ENCODE peak calls at places on chromosomes 5 and 9, in nine cellular contexts. R is GM23338, P is HepG2, E is SK-N-SH, M is HCT116, H is Panc1, D is HL-60, G is GM12878, T is K562. F is an unnamed sample.
A peak's percentile ranks its signal among the peaks of the same experiment; 100 is the strongest.

GRCh38 chr5:34674226-34674625 is 18.1 kb downstream of the RAI14 start:
- DNase-seq in R (no peak), P (no peak), E (no peak), M (no peak), H (no peak), D (no peak), G (no peak), T (no peak), F (no peak)

GRCh38 chr5:170572453-170572852 is 68.6 kb downstream of the KCNIP1 start:
- DNase-seq in R (no peak), P (no peak), E (no peak), M (no peak), H (no peak), D (no peak), G (peak; percentile 25), T (no peak), F (peak; percentile 3)

GRCh38 chr5:77491783-77492652 is at the start of gene WDR41:
- DNase-seq in R (peak; percentile 89), P (peak; percentile 72), E (peak; percentile 96), M (peak; percentile 85), H (peak; percentile 80), D (peak; percentile 55), G (peak; percentile 85), T (peak; percentile 92), F (peak; percentile 78)

GRCh38 chr9:11328326-11328725 is 715.5 kb upstream of the PTPRD start:
- DNase-seq in R (no peak), P (no peak), E (no peak), M (no peak), H (no peak), D (no peak), G (no peak), T (no peak), F (no peak)

GRCh38 chr9:70747335-70747734 is 332.9 kb upstream of the KLF9 start:
- DNase-seq in R (no peak), P (no peak), E (no peak), M (no peak), H (no peak), D (no peak), G (no peak), T (no peak), F (no peak)

GRCh38 chr9:16579872-16580432 is 290.5 kb downstream of the BNC2 start:
- DNase-seq in R (no peak), P (no peak), E (no peak), M (no peak), H (no peak), D (no peak), G (no peak), T (no peak), F (no peak)

GRCh38 chr5:108418172-108418571 is 36.3 kb upstream of the FBXL17 start:
- DNase-seq in R (no peak), P (no peak), E (no peak), M (no peak), H (no peak), D (no peak), G (no peak), T (no peak), F (no peak)

GRCh38 chr9:7360513-7360912 is 439.1 kb downstream of the DMAC1 start:
- DNase-seq in R (peak; percentile 74), P (no peak), E (no peak), M (no peak), H (no peak), D (no peak), G (no peak), T (no peak), F (no peak)

GRCh38 chr9:70121818-70122436 is 78.3 kb downstream of the MAMDC2 start:
- DNase-seq in R (no peak), P (no peak), E (no peak), M (no peak), H (no peak), D (no peak), G (no peak), T (no peak), F (no peak)

GRCh38 chr5:119613937-119614336 is 15.4 kb upstream of the FAM170A start:
- DNase-seq in R (no peak), P (no peak), E (no peak), M (no peak), H (no peak), D (no peak), G (no peak), T (no peak), F (no peak)

DNA sequence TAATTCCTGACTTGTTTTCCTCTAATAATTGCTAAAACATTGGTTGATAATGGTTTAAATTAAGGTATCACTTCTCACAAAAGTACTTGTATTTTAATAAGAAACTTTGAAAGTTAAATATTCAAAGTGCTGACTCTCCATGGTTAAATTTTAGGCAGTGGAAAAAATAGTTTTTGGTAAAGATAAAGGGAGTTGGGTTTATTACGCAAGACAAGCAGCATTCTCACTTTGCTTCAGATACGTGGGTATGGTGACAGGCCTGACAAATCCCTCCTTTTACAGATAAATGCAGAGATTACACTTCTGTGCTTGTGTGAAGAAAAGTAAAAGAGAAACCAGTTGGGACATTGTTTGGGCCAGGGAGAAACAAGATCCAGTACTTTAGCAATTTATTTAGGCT is 14.5 kb upstream of the FAM170A start:
- DNase-seq in R (no peak), P (no peak), E (no peak), M (no peak), H (no peak), D (no peak), G (no peak), T (no peak), F (no peak)
- H3K4me3 ChIP-seq in R (no peak overlapping the region), P (no peak overlapping the region), E (no peak overlapping the region), M (no peak overlapping the region), H (no peak overlapping the region), D (no peak overlapping the region), G (no peak overlapping the region), T (no peak overlapping the region), F (no peak overlapping the region)

GRCh38 chr5:93570294-93571110 is 10.5 kb downstream of the NR2F1-AS1 start:
- DNase-seq in R (peak; percentile 78), P (no peak), E (no peak), M (no peak), H (no peak), D (no peak), G (no peak), T (no peak), F (no peak)
- TF ChIP-seq REST in R (no peak), P (no peak), E (no peak), M (no peak), H (no peak), D (no peak), G (no peak), T (no peak), F (no peak)

GRCh38 chr5:14204011-14204670 is 61.0 kb downstream of the TRIO start:
- DNase-seq in R (no peak), P (no peak), E (no peak), M (no peak), H (no peak), D (no peak), G (no peak), T (no peak), F (no peak)

GRCh38 chr5:14208071-14209021 is 65.2 kb downstream of the TRIO start:
- DNase-seq in R (no peak), P (peak; percentile 91), E (no peak), M (no peak), H (peak; percentile 97), D (no peak), G (peak; percentile 86), T (no peak), F (peak; percentile 75)

GRCh38 chr5:14209222-14209822 is 66.2 kb downstream of the TRIO start:
- DNase-seq in R (no peak), P (no peak), E (no peak), M (no peak), H (no peak), D (no peak), G (no peak), T (no peak), F (no peak)

GRCh38 chr5:14204785-14205321 is 61.7 kb downstream of the TRIO start:
- DNase-seq in R (peak; percentile 46), P (peak; percentile 64), E (no peak), M (no peak), H (no peak), D (no peak), G (no peak), T (no peak), F (peak; percentile 90)

GRCh38 chr5:14206028-14206725 is 63.0 kb downstream of the TRIO start:
- DNase-seq in R (no peak), P (no peak), E (no peak), M (no peak), H (no peak), D (no peak), G (no peak), T (no peak), F (no peak)
- H3K4me3 ChIP-seq in R (no peak overlapping the region), P (no peak overlapping the region), E (no peak overlapping the region), M (no peak overlapping the region), H (no peak overlapping the region), D (no peak overlapping the region), G (no peak overlapping the region), T (no peak overlapping the region), F (no peak overlapping the region)

DNA sequence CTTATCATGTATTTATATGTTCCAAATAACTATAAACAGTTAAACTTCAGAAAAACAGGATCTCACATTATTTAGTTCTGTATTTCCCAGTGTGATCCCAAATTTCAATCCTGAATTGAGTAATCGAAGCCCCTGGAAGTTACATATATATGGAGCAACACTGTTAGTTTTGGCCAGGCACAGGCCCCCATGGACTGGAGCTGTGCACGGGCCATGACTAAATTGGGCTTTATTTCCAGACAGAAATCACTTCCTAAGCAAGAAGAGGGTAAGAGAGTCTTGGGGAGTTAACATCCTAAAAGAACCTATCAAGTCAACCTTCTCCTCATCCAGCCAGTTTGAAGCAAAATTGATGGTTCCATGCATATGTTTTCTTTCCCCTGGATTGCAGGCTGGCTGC is 393.0 kb downstream of the TMEM167A start:
- DNase-seq in R (no peak), P (no peak), E (no peak), M (no peak), H (no peak), D (no peak), G (no peak), T (no peak), F (no peak)
- TF ChIP-seq REST in R (no peak), P (no peak), E (no peak), M (no peak), H (no peak), D (no peak), G (no peak), T (no peak), F (no peak)

GRCh38 chr5:176816791-176817272 is 6.5 kb downstream of the UNC5A start:
- DNase-seq in R (peak; percentile 57), P (no peak), E (no peak), M (no peak), H (no peak), D (no peak), G (no peak), T (no peak), F (no peak)
- H3K4me3 ChIP-seq in R (peak overlapping the region; percentile 72), P (no peak overlapping the region), E (no peak overlapping the region), M (no peak overlapping the region), H (no peak overlapping the region), D (no peak overlapping the region), G (no peak overlapping the region), T (no peak overlapping the region), F (no peak overlapping the region)